ENCODE peak calls at places on chromosomes 13 and 19, in seven cellular contexts. J is fibroblast of mammary gland, O is adrenal gland, Y is dorsolateral prefrontal cortex, Q is IMR-90, N is prostate gland, E is K562. T is an unnamed sample.

GRCh38 chr13:94480672-94481145 is 1.2 kb upstream of the DCT start:
- DNase-seq in E (no peak), Q (peak), Y (no peak), O (no peak), J (peak), N (no peak), T (no peak)

GRCh38 chr19:30559446-30559845 is 187.3 kb downstream of the ZNF536 start:
- DNase-seq in Q (no peak), N (no peak), E (no peak), Y (no peak), O (no peak), J (no peak), T (no peak)

GRCh38 chr19:5403968-5404640 is 51.1 kb upstream of the ZNRF4 start:
- DNase-seq in Q (peak), J (peak), E (peak), N (peak), Y (peak), O (peak), T (peak)

GRCh38 chr13:101690871-101691270 is 238.4 kb downstream of the ITGBL1 start:
- DNase-seq in O (no peak), E (no peak), N (no peak), Y (no peak), Q (no peak), J (no peak), T (no peak)

GRCh38 chr19:51327066-51327985 is 14.6 kb downstream of the VSIG10L start:
- DNase-seq in N (no peak), Y (no peak), E (peak), O (peak), Q (peak), J (peak), T (peak)

GRCh38 chr13:75771818-75772217 is 135.7 kb downstream of the LMO7 start:
- DNase-seq in E (no peak), Y (no peak), N (no peak), O (no peak), J (peak), Q (peak), T (no peak)

GRCh38 chr19:3565177-3565576 is 7.6 kb upstream of the HMG20B start:
- DNase-seq in E (no peak), J (no peak), Q (peak), N (no peak), Y (no peak), O (no peak), T (no peak)

GRCh38 chr13:85841427-85841826 is 42.2 kb upstream of the SLITRK6 start:
- DNase-seq in Y (no peak), N (no peak), Q (no peak), O (no peak), E (no peak), J (no peak), T (no peak)

GRCh38 chr13:99859178-99860177 is 112.1 kb downstream of the ZIC5 start:
- DNase-seq in Y (no peak), N (no peak), J (no peak), Q (no peak), E (no peak), O (no peak), T (peak)

GRCh38 chr19:27859689-27860088 is 1353.3 kb downstream of the UQCRFS1 start:
- DNase-seq in E (no peak), Q (no peak), Y (no peak), O (no peak), N (no peak), J (no peak), T (no peak)

GRCh38 chr13:46267166-46267565 is 55.4 kb downstream of the LRRC63 start:
- DNase-seq in Q (no peak), E (no peak), O (no peak), Y (no peak), N (no peak), J (no peak), T (no peak)

GRCh38 chr13:98089826-98090225 is 53.1 kb upstream of the FARP1 start:
- DNase-seq in E (no peak), Q (peak), Y (no peak), J (peak), N (no peak), O (no peak), T (no peak)

GRCh38 chr13:33015275-33015674 is 948 bp upstream of the KL start:
- DNase-seq in E (no peak), O (no peak), Q (no peak), J (no peak), N (no peak), Y (no peak), T (no peak)

GRCh38 chr19:14381689-14382474 is 638 bp downstream of the ADGRE5 start:
- DNase-seq in O (no peak), N (no peak), J (peak), E (peak), Y (no peak), Q (peak), T (peak)

GRCh38 chr19:44774614-44775013 is 3.1 kb upstream of the CBLC start:
- DNase-seq in E (no peak), Q (no peak), N (no peak), J (peak), O (no peak), Y (no peak), T (no peak)

GRCh38 chr19:10389863-10390262 is 9.5 kb upstream of the TYK2 start:
- DNase-seq in Q (no peak), J (no peak), N (no peak), E (no peak), Y (no peak), O (no peak), T (peak)

GRCh38 chr19:43779147-43779819 is 1.5 kb downstream of the KCNN4 start:
- DNase-seq in Y (no peak), O (no peak), J (no peak), N (peak), Q (no peak), E (no peak), T (no peak)

GRCh38 chr19:51138549-51138979 is 3.5 kb upstream of the SIGLEC7 start:
- DNase-seq in Y (no peak), J (no peak), O (peak), N (no peak), E (no peak), Q (no peak), T (no peak)

GRCh38 chr19:48810151-48810550 is 678 bp downstream of the BCAT2 start:
- DNase-seq in O (no peak), Q (no peak), J (no peak), E (no peak), Y (no peak), N (no peak), T (no peak)

GRCh38 chr19:42343344-42344110 is 18.1 kb downstream of the MEGF8 start:
- DNase-seq in Y (no peak), O (no peak), E (no peak), Q (no peak), N (no peak), J (no peak), T (no peak)

GRCh38 chr13:112575680-112576079 is 12.3 kb downstream of the TUBGCP3 start:
- DNase-seq in N (no peak), O (no peak), E (peak), J (peak), Y (no peak), Q (no peak), T (no peak)

GRCh38 chr13:23870356-23871146 is 18.6 kb downstream of the MIPEP start:
- DNase-seq in Q (no peak), Y (no peak), E (no peak), O (no peak), J (no peak), N (no peak), T (peak)

GRCh38 chr13:47066261-47066660 is 169.4 kb upstream of the HTR2A start:
- DNase-seq in O (no peak), Y (no peak), J (peak), N (no peak), Q (peak), E (no peak), T (no peak)

GRCh38 chr19:45097776-45098520 is 5.0 kb downstream of the PPP1R37 start:
- DNase-seq in E (peak), Q (peak), J (peak), N (peak), O (peak), Y (peak), T (no peak)

GRCh38 chr13:71799320-71799719 is 67.7 kb downstream of the DACH1 start:
- DNase-seq in Y (no peak), E (no peak), Q (no peak), O (no peak), J (no peak), N (no peak), T (no peak)

GRCh38 chr13:98918771-98919170 is 59.1 kb downstream of the DOCK9 start:
- DNase-seq in Y (no peak), E (no peak), J (no peak), O (no peak), Q (no peak), N (no peak), T (no peak)

GRCh38 chr19:17719730-17720486 is 628 bp downstream of the MAP1S start:
- DNase-seq in N (peak), J (no peak), O (no peak), Q (no peak), E (no peak), Y (no peak), T (peak)

GRCh38 chr13:106688940-106689339 is 121.0 kb upstream of the ARGLU1 start:
- DNase-seq in N (no peak), J (no peak), E (no peak), Y (no peak), Q (no peak), O (no peak), T (no peak)

GRCh38 chr13:71787461-71787860 is 79.5 kb downstream of the DACH1 start:
- DNase-seq in O (no peak), Y (no peak), Q (no peak), N (no peak), E (no peak), J (no peak), T (no peak)

GRCh38 chr19:12265921-12266704 is 28.6 kb downstream of the ZNF44 start:
- DNase-seq in E (peak), Q (no peak), J (no peak), N (no peak), Y (no peak), O (no peak), T (no peak)

GRCh38 chr19:39327990-39328705 is 7.5 kb upstream of the LRFN1 start:
- DNase-seq in O (peak), N (peak), Y (peak), J (peak), E (peak), Q (peak), T (peak)

GRCh38 chr19:18294467-18294864 is 13.0 kb upstream of the JUND start:
- DNase-seq in E (no peak), O (peak), N (peak), Q (no peak), J (no peak), Y (peak), T (peak)

GRCh38 chr13:49792550-49793324 is at the start of gene KPNA3:
- DNase-seq in Q (peak), N (peak), E (peak), Y (peak), J (peak), O (peak), T (peak)

GRCh38 chr13:49786609-49787008 is 5.9 kb downstream of the KPNA3 start:
- DNase-seq in N (no peak), E (no peak), O (no peak), Y (no peak), Q (no peak), J (no peak), T (no peak)

GRCh38 chr13:49789961-49790360 is 2.5 kb downstream of the KPNA3 start:
- DNase-seq in E (no peak), J (no peak), Y (no peak), N (no peak), Q (no peak), O (no peak), T (no peak)

GRCh38 chr13:49791753-49792549 is 531 bp downstream of the KPNA3 start:
- DNase-seq in E (peak), O (peak), J (peak), N (peak), Y (no peak), Q (peak), T (peak)

DNA sequence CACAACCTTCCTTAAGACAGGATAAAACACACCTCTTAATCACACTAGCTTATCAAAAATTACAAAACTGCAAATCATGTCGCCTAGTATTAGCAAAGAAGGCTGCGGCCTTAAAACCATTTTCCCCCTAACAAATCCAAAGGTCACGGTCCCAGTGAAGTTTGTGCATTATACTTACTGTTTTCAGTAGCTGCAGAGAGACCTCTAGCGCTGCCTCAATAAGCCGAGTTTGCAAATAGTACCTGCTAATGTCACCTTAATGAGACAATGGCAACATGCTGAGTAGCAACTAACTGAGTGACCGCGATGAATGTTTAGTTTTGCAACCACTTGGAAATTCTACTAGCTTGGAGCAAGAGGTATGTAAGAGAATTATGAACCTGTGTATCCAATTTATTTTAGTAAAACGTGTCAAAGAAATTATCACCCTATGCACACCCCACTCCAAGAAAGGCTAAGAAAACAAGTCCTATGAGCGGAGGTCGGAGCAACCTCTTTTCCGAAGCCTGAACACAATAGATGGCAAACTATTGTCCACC is 1.2 kb downstream of the KPNA3 start:
- DNase-seq in Y (no peak), Q (peak), N (peak), E (no peak), O (no peak), J (peak), T (peak)
- TF ChIP-seq CTCF in Y (no peak), Q (no peak), N (no peak), E (no peak), O (no peak), J (no peak), T (peak)

DNA sequence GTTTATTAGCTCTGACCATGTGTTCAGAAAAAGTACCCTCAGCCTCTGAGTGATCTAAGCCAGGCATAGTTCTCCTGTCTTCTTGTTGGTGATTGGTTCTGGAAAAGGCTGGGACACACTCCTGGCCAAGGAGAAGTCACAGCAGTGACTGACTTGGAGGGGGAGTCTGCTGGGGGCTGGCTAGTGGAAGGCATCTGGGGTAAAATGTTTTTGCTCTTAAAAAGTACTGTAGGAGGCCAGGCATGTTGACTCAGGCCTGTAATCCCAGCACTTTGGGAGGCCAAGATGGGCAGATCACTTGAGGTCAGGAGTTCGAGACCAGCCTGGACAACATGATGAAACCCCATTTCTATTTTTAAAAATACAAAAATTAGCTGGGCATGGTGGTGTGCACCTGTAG is 21.7 kb downstream of the FAM187B start:
- DNase-seq in J (no peak), Y (no peak), N (no peak), Q (no peak), E (peak), O (no peak), T (no peak)
- H3K4me3 ChIP-seq in J (no peak), Y (no peak), N (no peak), Q (no peak), E (no peak), O (no peak), T (no peak)

DNA sequence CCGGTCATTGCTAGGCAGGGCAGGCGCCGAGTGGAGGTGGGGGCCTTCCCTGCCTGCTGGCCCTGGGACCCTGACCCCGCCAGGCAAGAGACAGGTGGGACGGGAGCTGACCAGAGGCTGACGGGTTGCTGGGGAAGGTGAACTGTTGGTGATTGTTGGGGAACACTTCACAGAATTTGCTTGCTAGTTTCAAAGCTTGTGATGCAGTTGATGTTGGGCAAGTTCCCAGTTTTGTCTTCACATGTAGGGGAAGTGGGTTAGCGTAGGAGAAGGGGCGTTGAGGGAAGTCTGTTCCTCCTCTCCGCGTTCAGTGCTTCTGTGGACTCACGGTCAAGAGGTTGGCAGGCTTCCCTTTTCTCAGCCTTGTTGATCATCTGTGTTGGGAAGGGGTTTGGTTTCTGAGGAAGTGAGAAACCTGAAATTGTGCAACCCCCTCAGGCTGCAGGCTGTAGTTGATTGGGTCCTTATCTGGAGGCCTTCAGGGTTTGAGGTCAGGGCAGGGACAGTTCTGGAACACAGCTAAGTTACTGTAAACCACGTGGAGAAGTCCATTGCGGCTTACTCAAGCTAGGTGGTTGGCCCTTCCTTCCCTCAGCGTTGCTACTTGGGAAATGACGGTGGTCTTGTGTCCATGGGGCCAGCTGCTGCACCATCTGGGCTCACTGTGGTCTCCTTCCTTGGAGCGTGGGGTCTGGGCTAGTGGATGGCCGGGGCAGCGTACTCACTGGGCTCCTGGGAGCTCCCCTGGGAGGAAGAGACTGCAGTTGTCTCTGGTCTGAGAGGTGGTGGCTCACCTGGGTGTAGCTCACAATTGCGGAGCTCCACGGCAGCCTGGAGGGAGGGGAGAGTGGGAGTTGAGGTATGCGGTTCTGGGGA is 7.5 kb downstream of the RPS9 start:
- DNase-seq in J (peak), N (no peak), O (peak), Y (no peak), Q (peak), E (peak), T (peak)
- TF ChIP-seq CTCF in J (no peak), N (no peak), O (no peak), Y (no peak), Q (no peak), E (no peak), T (no peak)

GRCh38 chr19:1082928-1083816 is 12.0 kb downstream of the POLR2E start:
- DNase-seq in Q (no peak), N (no peak), Y (no peak), J (no peak), O (no peak), E (no peak), T (no peak)
- H3K4me3 ChIP-seq in Q (no peak), N (peak), Y (no peak), J (no peak), O (no peak), E (peak), T (no peak)

DNA sequence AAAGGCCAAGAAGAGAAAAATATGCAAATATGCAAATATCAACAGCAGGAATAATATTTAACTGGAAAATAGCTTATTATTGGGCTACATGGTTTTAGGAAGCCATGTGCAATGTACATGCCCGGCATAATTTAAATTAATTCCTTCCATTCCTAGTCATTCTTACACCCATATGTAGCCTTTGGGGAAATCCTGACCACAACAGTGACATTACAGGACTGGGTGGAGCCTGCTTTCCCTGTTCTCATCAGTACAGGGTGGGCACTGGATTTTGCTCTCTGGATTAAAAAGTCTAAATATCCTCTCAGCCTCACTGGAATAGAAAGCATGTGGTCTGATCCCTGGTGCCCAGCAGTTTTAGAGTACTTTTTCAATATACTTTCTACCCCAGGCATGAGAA is 198.2 kb downstream of the DNAJC15 start:
- DNase-seq in Y (no peak), Q (no peak), O (no peak), E (no peak), J (no peak), N (no peak), T (no peak)
- TF ChIP-seq CTCF in Y (no peak), Q (no peak), O (no peak), E (no peak), J (no peak), N (no peak), T (no peak)

GRCh38 chr19:37691881-37692504 is 27.6 kb downstream of the ZNF607 start:
- DNase-seq in N (peak), O (peak), Q (peak), J (peak), Y (peak), E (peak), T (peak)
- H3K4me3 ChIP-seq in N (peak), O (peak), Q (peak), J (peak), Y (peak), E (peak), T (peak)

GRCh38 chr13:53545340-53545941 is 516.8 kb downstream of the OLFM4 start:
- DNase-seq in E (no peak), N (no peak), Y (no peak), O (no peak), J (no peak), Q (no peak), T (no peak)
- TF ChIP-seq CTCF in E (no peak), N (no peak), Y (no peak), O (no peak), J (no peak), Q (no peak), T (no peak)

DNA sequence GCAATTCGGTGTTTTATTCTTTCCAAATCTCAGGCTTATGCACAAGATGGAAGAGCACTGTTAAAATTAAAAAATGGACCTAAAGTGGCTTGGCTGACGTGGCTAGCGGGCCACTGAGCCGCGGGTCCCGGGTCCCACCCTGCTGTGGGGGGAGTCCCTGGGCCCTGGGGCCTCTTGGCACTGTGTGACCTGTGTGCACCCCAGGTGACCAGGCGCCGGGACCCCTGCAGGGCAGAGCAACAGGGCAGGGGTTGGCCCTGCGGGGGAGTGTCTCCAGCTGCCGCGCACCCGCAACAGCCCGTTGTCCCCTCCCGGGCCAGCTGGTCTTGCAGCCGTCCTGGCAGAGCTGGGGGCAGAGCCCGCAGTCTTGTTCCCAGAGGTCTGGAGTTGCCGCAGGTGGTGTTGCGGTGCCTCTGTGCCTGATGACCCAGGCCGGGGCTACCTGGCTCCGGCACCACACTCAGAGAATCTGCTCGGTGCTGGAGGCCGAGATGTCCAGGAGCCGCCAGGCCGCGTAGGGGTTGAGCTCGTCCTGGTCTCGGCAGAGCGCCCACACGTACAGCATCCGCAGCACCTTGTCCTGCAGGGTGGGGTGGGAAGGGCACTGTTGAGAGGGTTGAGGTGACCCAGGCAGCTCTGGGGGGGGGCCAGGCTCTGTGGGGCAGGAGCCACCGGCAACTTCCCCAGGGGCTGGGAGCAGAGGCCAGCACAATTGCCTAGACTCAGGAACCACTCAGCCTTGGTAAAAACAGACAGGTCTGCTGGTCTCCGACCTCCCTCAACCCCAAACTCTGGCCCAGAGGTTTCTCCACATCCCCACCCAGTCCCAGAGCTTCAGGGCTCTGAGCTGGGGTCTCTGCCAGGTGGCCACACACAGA is 1.0 kb upstream of the CTXN1 start:
- DNase-seq in Q (no peak), O (peak), J (no peak), Y (no peak), N (no peak), E (no peak), T (no peak)
- H3K4me3 ChIP-seq in Q (no peak), O (no peak), J (no peak), Y (peak), N (no peak), E (no peak), T (no peak)

T was measured in GM12865.